ENCODE peak calls at places on chromosomes 3 and 15, in nine cellular contexts. B is Caki2; D is keratinocyte; S is activated T-cell treated with anti-CD3 and anti-CD28 coated beads for 1 hour; N is IMR-90; C is activated CD4-positive, alpha-beta memory T cell treated with anti-CD3 and anti-CD28 coated beads, Interleukin-2, amount 10 ng/mL, durations not matched to agents 7 days and 5 days; W is H1; O is omental fat pad; U is NCI-H345. K is an unnamed sample.

GRCh38 chr3:100033184-100033583 is 81.1 kb downstream of the FILIP1L start:
- DNase-seq in B (no peak), D (no peak), S (no peak), N (peak; percentile 81), C (no peak), W (no peak), O (no peak), U (no peak), K (no peak)

GRCh38 chr3:15606434-15606891 is 4.9 kb downstream of the BTD start:
- DNase-seq in B (peak; percentile 74), D (no peak), S (no peak), N (no peak), C (no peak), W (no peak), O (no peak), U (no peak), K (no peak)

GRCh38 chr3:79383402-79384012 is 384.3 kb downstream of the ROBO1 start:
- DNase-seq in B (no peak), D (no peak), S (no peak), N (peak; percentile 39), C (no peak), W (no peak), O (no peak), U (no peak), K (no peak)

GRCh38 chr15:92395557-92395956 is 1.9 kb downstream of the ST8SIA2 start:
- DNase-seq in B (no peak), D (no peak), S (no peak), N (no peak), C (no peak), W (no peak), O (no peak), U (no peak), K (no peak)

GRCh38 chr15:25611603-25612002 is 172.8 kb upstream of the UBE3A start:
- DNase-seq in B (no peak), D (no peak), S (no peak), N (peak; percentile 1), C (no peak), W (no peak), O (no peak), U (no peak), K (no peak)

GRCh38 chr3:196141866-196142673 is 60.2 kb upstream of the TFRC start:
- DNase-seq in B (no peak), D (no peak), S (no peak), N (no peak), C (no peak), W (no peak), O (no peak), U (no peak), K (no peak)

GRCh38 chr3:143445118-143445517 is 325.5 kb downstream of the CHST2 start:
- DNase-seq in B (no peak), D (peak; percentile 54), S (no peak), N (peak; percentile 51), C (no peak), W (no peak), O (no peak), U (no peak), K (no peak)

GRCh38 chr3:197030379-197031314 is 1.0 kb upstream of the MELTF start:
- DNase-seq in B (no peak), D (no peak), S (no peak), N (no peak), C (no peak), W (no peak), O (no peak), U (no peak), K (no peak)

GRCh38 chr15:78034495-78035191 is 42.9 kb downstream of the TBC1D2B start:
- DNase-seq in B (no peak), D (no peak), S (peak; percentile 65), N (peak; percentile 38), C (peak; percentile 87), W (no peak), O (no peak), U (no peak), K (no peak)

GRCh38 chr3:14877404-14877803 is 58.6 kb downstream of the FGD5 start:
- DNase-seq in B (no peak), D (no peak), S (no peak), N (no peak), C (no peak), W (no peak), O (no peak), U (no peak), K (no peak)

GRCh38 chr3:111151438-111151837 is 79.8 kb downstream of the NECTIN3 start:
- DNase-seq in B (peak; percentile 3), D (no peak), S (no peak), N (peak; percentile 84), C (no peak), W (no peak), O (no peak), U (no peak), K (no peak)

GRCh38 chr15:43330780-43331086 is 360 bp upstream of the LCMT2 start:
- DNase-seq in B (no peak), D (no peak), S (no peak), N (no peak), C (no peak), W (no peak), O (no peak), U (no peak), K (no peak)

GRCh38 chr3:119316313-119316670 is 22.1 kb downstream of the ARHGAP31 start:
- DNase-seq in B (no peak), D (no peak), S (no peak), N (no peak), C (no peak), W (no peak), O (no peak), U (no peak), K (no peak)

GRCh38 chr15:39580630-39581500 is at the start of gene THBS1:
- DNase-seq in B (peak; percentile 89), D (peak; percentile 74), S (no peak), N (peak; percentile 95), C (no peak), W (peak; percentile 88), O (peak; percentile 83), U (peak; percentile 18), K (peak; percentile 62)

GRCh38 chr3:57059416-57059815 is 1.0 kb upstream of the SPATA12 start:
- DNase-seq in B (no peak), D (peak; percentile 52), S (no peak), N (no peak), C (no peak), W (no peak), O (no peak), U (no peak), K (no peak)

GRCh38 chr3:48879994-48880377 is 18.7 kb downstream of the SLC25A20 start:
- DNase-seq in B (no peak), D (no peak), S (no peak), N (no peak), C (no peak), W (no peak), O (no peak), U (no peak), K (no peak)

GRCh38 chr3:109806929-109807328 is 469.6 kb upstream of the DPPA4 start:
- DNase-seq in B (no peak), D (no peak), S (no peak), N (peak; percentile 56), C (peak; percentile 41), W (no peak), O (no peak), U (no peak), K (no peak)